ENCODE peak calls at places on chromosome 10, in nine cellular contexts. One of them, this sample, is unnamed.

GRCh38 chr10:97821308-97822038 is 28.2 kb upstream of the GOLGA7B start:
- DNase-seq in breast epithelium: no peak
- DNase-seq in sigmoid colon: no peak
- DNase-seq in endothelial cell of umbilical vein: no peak
- DNase-seq in HepG2: no peak
- DNase-seq in spleen: peak; percentile 41
- DNase-seq in suprapubic skin: no peak
- DNase-seq in prostate gland: no peak
- DNase-seq in transverse colon: no peak
- DNase-seq in this sample: no peak

GRCh38 chr10:74586088-74586585 is 240.3 kb upstream of the KAT6B start:
- DNase-seq in breast epithelium: no peak
- DNase-seq in sigmoid colon: no peak
- DNase-seq in endothelial cell of umbilical vein: peak; percentile 39
- DNase-seq in HepG2: no peak
- DNase-seq in spleen: no peak
- DNase-seq in suprapubic skin: no peak
- DNase-seq in prostate gland: peak; percentile 20
- DNase-seq in transverse colon: no peak
- DNase-seq in this sample: no peak

GRCh38 chr10:4533626-4534025 is 292.4 kb upstream of the AKR1E2 start:
- DNase-seq in breast epithelium: no peak
- DNase-seq in sigmoid colon: no peak
- DNase-seq in endothelial cell of umbilical vein: no peak
- DNase-seq in HepG2: no peak
- DNase-seq in spleen: no peak
- DNase-seq in suprapubic skin: no peak
- DNase-seq in prostate gland: peak; percentile 68
- DNase-seq in transverse colon: no peak
- DNase-seq in this sample: no peak

GRCh38 chr10:42755028-42755451 is 27.6 kb upstream of the BMS1 start:
- DNase-seq in breast epithelium: no peak
- DNase-seq in sigmoid colon: no peak
- DNase-seq in endothelial cell of umbilical vein: no peak
- DNase-seq in HepG2: no peak
- DNase-seq in spleen: no peak
- DNase-seq in suprapubic skin: no peak
- DNase-seq in prostate gland: no peak
- DNase-seq in transverse colon: no peak
- DNase-seq in this sample: peak; percentile 87

GRCh38 chr10:89391882-89392756 is at the start of gene IFIT1:
- DNase-seq in breast epithelium: no peak
- DNase-seq in sigmoid colon: peak; percentile 81
- DNase-seq in endothelial cell of umbilical vein: peak; percentile 76
- DNase-seq in HepG2: peak; percentile 82
- DNase-seq in spleen: no peak
- DNase-seq in suprapubic skin: no peak
- DNase-seq in prostate gland: peak; percentile 73
- DNase-seq in transverse colon: peak; percentile 59
- DNase-seq in this sample: no peak

GRCh38 chr10:86709786-86710185 is 41.5 kb downstream of the LDB3 start:
- DNase-seq in breast epithelium: no peak
- DNase-seq in sigmoid colon: peak; percentile 69
- DNase-seq in endothelial cell of umbilical vein: no peak
- DNase-seq in HepG2: no peak
- DNase-seq in spleen: peak; percentile 78
- DNase-seq in suprapubic skin: no peak
- DNase-seq in prostate gland: no peak
- DNase-seq in transverse colon: no peak
- DNase-seq in this sample: no peak

GRCh38 chr10:59805043-59805442 is 51.8 kb upstream of the MRLN start:
- DNase-seq in breast epithelium: no peak
- DNase-seq in sigmoid colon: no peak
- DNase-seq in endothelial cell of umbilical vein: no peak
- DNase-seq in HepG2: peak; percentile 13
- DNase-seq in spleen: no peak
- DNase-seq in suprapubic skin: no peak
- DNase-seq in prostate gland: peak; percentile 17
- DNase-seq in transverse colon: peak; percentile 67
- DNase-seq in this sample: peak; percentile 45

GRCh38 chr10:9825491-9826018 is 1192.1 kb upstream of the CELF2 start:
- DNase-seq in breast epithelium: no peak
- DNase-seq in sigmoid colon: no peak
- DNase-seq in endothelial cell of umbilical vein: peak; percentile 50
- DNase-seq in HepG2: no peak
- DNase-seq in spleen: no peak
- DNase-seq in suprapubic skin: no peak
- DNase-seq in prostate gland: no peak
- DNase-seq in transverse colon: no peak
- DNase-seq in this sample: no peak

GRCh38 chr10:6383099-6383812 is 180.5 kb downstream of the PFKFB3 start:
- DNase-seq in breast epithelium: no peak
- DNase-seq in sigmoid colon: no peak
- DNase-seq in endothelial cell of umbilical vein: peak; percentile 55
- DNase-seq in HepG2: no peak
- DNase-seq in spleen: no peak
- DNase-seq in suprapubic skin: no peak
- DNase-seq in prostate gland: no peak
- DNase-seq in transverse colon: no peak
- DNase-seq in this sample: no peak

GRCh38 chr10:6379015-6379776 is 176.5 kb downstream of the PFKFB3 start:
- DNase-seq in breast epithelium: no peak
- DNase-seq in sigmoid colon: no peak
- DNase-seq in endothelial cell of umbilical vein: no peak
- DNase-seq in HepG2: peak; percentile 33
- DNase-seq in spleen: no peak
- DNase-seq in suprapubic skin: no peak
- DNase-seq in prostate gland: no peak
- DNase-seq in transverse colon: no peak
- DNase-seq in this sample: no peak

GRCh38 chr10:6384847-6385246 is 182.1 kb downstream of the PFKFB3 start:
- DNase-seq in breast epithelium: no peak
- DNase-seq in sigmoid colon: no peak
- DNase-seq in endothelial cell of umbilical vein: no peak
- DNase-seq in HepG2: no peak
- DNase-seq in spleen: no peak
- DNase-seq in suprapubic skin: no peak
- DNase-seq in prostate gland: no peak
- DNase-seq in transverse colon: no peak
- DNase-seq in this sample: no peak

GRCh38 chr10:6384031-6384430 is 181.3 kb downstream of the PFKFB3 start:
- DNase-seq in breast epithelium: no peak
- DNase-seq in sigmoid colon: no peak
- DNase-seq in endothelial cell of umbilical vein: no peak
- DNase-seq in HepG2: no peak
- DNase-seq in spleen: no peak
- DNase-seq in suprapubic skin: no peak
- DNase-seq in prostate gland: no peak
- DNase-seq in transverse colon: no peak
- DNase-seq in this sample: no peak

GRCh38 chr10:6382081-6382480 is 179.3 kb downstream of the PFKFB3 start:
- DNase-seq in breast epithelium: no peak
- DNase-seq in sigmoid colon: peak; percentile 77
- DNase-seq in endothelial cell of umbilical vein: peak; percentile 84
- DNase-seq in HepG2: no peak
- DNase-seq in spleen: no peak
- DNase-seq in suprapubic skin: no peak
- DNase-seq in prostate gland: no peak
- DNase-seq in transverse colon: peak; percentile 15
- DNase-seq in this sample: no peak
- H3K27ac ChIP-seq in breast epithelium: no peak overlapping the region
- H3K27ac ChIP-seq in sigmoid colon: peak overlapping the region; percentile 66
- H3K27ac ChIP-seq in endothelial cell of umbilical vein: no peak overlapping the region
- H3K27ac ChIP-seq in HepG2: no peak overlapping the region
- H3K27ac ChIP-seq in spleen: peak overlapping the region; percentile 53
- H3K27ac ChIP-seq in suprapubic skin: no peak overlapping the region
- H3K27ac ChIP-seq in prostate gland: no peak overlapping the region
- H3K27ac ChIP-seq in transverse colon: peak overlapping the region; percentile 48
- H3K27ac ChIP-seq in this sample: peak overlapping the region; percentile 29

GRCh38 chr10:133277277-133277992 is 767 bp upstream of the ADAM8 start:
- DNase-seq in breast epithelium: no peak
- DNase-seq in sigmoid colon: no peak
- DNase-seq in endothelial cell of umbilical vein: no peak
- DNase-seq in HepG2: no peak
- DNase-seq in spleen: peak; percentile 89
- DNase-seq in suprapubic skin: no peak
- DNase-seq in prostate gland: no peak
- DNase-seq in transverse colon: no peak
- DNase-seq in this sample: peak; percentile 76

GRCh38 chr10:133277993-133278576 is 1.4 kb upstream of the ADAM8 start:
- DNase-seq in breast epithelium: no peak
- DNase-seq in sigmoid colon: no peak
- DNase-seq in endothelial cell of umbilical vein: no peak
- DNase-seq in HepG2: peak; percentile 72
- DNase-seq in spleen: no peak
- DNase-seq in suprapubic skin: no peak
- DNase-seq in prostate gland: no peak
- DNase-seq in transverse colon: no peak
- DNase-seq in this sample: peak; percentile 53

GRCh38 chr10:133275683-133276092 is 980 bp downstream of the ADAM8 start:
- DNase-seq in breast epithelium: no peak
- DNase-seq in sigmoid colon: no peak
- DNase-seq in endothelial cell of umbilical vein: no peak
- DNase-seq in HepG2: no peak
- DNase-seq in spleen: no peak
- DNase-seq in suprapubic skin: no peak
- DNase-seq in prostate gland: no peak
- DNase-seq in transverse colon: no peak
- DNase-seq in this sample: no peak

GRCh38 chr10:133276100-133276434 is 601 bp downstream of the ADAM8 start:
- DNase-seq in breast epithelium: no peak
- DNase-seq in sigmoid colon: no peak
- DNase-seq in endothelial cell of umbilical vein: no peak
- DNase-seq in HepG2: no peak
- DNase-seq in spleen: no peak
- DNase-seq in suprapubic skin: no peak
- DNase-seq in prostate gland: no peak
- DNase-seq in transverse colon: no peak
- DNase-seq in this sample: no peak

GRCh38 chr10:133276435-133277201 is at the start of gene ADAM8:
- DNase-seq in breast epithelium: no peak
- DNase-seq in sigmoid colon: no peak
- DNase-seq in endothelial cell of umbilical vein: no peak
- DNase-seq in HepG2: no peak
- DNase-seq in spleen: peak; percentile 95
- DNase-seq in suprapubic skin: no peak
- DNase-seq in prostate gland: no peak
- DNase-seq in transverse colon: peak; percentile 63
- DNase-seq in this sample: peak; percentile 94
- TF ChIP-seq CTCF in breast epithelium: no peak
- TF ChIP-seq CTCF in sigmoid colon: no peak
- TF ChIP-seq CTCF in endothelial cell of umbilical vein: no peak
- TF ChIP-seq CTCF in HepG2: no peak
- TF ChIP-seq CTCF in spleen: no peak
- TF ChIP-seq CTCF in suprapubic skin: no peak
- TF ChIP-seq CTCF in prostate gland: no peak
- TF ChIP-seq CTCF in transverse colon: no peak
- TF ChIP-seq CTCF in this sample: no peak

GRCh38 chr10:95459446-95459845 is 101.7 kb downstream of the SORBS1 start:
- DNase-seq in breast epithelium: no peak
- DNase-seq in sigmoid colon: no peak
- DNase-seq in endothelial cell of umbilical vein: no peak
- DNase-seq in HepG2: peak; percentile 58
- DNase-seq in spleen: no peak
- DNase-seq in suprapubic skin: no peak
- DNase-seq in prostate gland: no peak
- DNase-seq in transverse colon: no peak
- DNase-seq in this sample: no peak

GRCh38 chr10:95466450-95466849 is 94.7 kb downstream of the SORBS1 start:
- DNase-seq in breast epithelium: no peak
- DNase-seq in sigmoid colon: no peak
- DNase-seq in endothelial cell of umbilical vein: no peak
- DNase-seq in HepG2: no peak
- DNase-seq in spleen: no peak
- DNase-seq in suprapubic skin: no peak
- DNase-seq in prostate gland: no peak
- DNase-seq in transverse colon: no peak
- DNase-seq in this sample: no peak

GRCh38 chr10:95467162-95467599 is 94.0 kb downstream of the SORBS1 start:
- DNase-seq in breast epithelium: no peak
- DNase-seq in sigmoid colon: peak; percentile 89
- DNase-seq in endothelial cell of umbilical vein: peak; percentile 81
- DNase-seq in HepG2: peak; percentile 83
- DNase-seq in spleen: no peak
- DNase-seq in suprapubic skin: peak; percentile 88
- DNase-seq in prostate gland: peak; percentile 69
- DNase-seq in transverse colon: peak; percentile 60
- DNase-seq in this sample: peak; percentile 78

GRCh38 chr10:95464280-95464679 is 96.9 kb downstream of the SORBS1 start:
- DNase-seq in breast epithelium: no peak
- DNase-seq in sigmoid colon: no peak
- DNase-seq in endothelial cell of umbilical vein: no peak
- DNase-seq in HepG2: no peak
- DNase-seq in spleen: no peak
- DNase-seq in suprapubic skin: no peak
- DNase-seq in prostate gland: no peak
- DNase-seq in transverse colon: no peak
- DNase-seq in this sample: no peak

DNA sequence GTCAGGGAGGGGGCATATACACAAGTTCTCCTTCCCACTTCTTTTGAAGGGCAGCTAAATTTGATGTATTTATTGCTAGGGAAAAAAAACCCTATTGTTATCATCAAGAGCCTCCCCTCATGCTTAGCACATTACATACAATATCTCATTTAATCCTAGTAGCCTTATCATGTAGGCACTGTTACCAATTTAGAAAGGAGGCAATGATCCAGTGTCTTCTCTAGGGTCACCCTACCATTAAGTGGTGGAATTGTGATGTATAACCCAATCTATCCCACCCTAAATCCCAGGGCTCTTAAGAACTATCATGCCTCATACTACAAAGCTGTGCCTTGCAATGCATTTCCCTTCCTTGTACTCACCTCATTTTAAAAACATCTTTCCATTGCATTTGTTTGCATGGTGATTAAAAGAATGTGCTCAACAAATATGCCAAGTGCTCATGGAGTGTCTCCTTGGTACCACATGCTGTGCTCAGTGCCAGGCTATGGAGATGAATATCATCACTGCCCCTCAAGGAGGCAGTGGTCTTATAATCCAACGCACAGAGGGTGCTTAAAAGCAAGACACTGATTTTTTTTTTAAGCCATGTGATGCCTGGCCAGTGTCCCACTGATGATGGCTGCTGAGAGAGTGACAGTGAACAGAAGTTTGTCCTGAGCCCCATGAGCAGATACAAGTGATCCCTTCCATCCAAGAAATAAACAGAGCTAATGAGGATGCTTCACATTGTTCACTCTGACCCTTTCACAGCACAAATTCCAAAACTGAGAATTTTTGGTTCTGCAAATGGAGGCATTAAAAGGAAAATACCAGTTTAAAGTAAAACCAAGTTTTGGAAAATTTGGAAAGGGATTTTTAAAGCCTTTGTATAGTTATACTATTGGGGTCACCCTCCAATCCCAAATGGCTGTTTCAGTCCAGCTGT is 98.2 kb downstream of the SORBS1 start:
- DNase-seq in breast epithelium: no peak
- DNase-seq in sigmoid colon: no peak
- DNase-seq in endothelial cell of umbilical vein: no peak
- DNase-seq in HepG2: no peak
- DNase-seq in spleen: no peak
- DNase-seq in suprapubic skin: no peak
- DNase-seq in prostate gland: no peak
- DNase-seq in transverse colon: no peak
- DNase-seq in this sample: no peak
- TF ChIP-seq POLR2AphosphoS5 in breast epithelium: no peak
- TF ChIP-seq POLR2AphosphoS5 in sigmoid colon: peak; percentile 59
- TF ChIP-seq POLR2AphosphoS5 in endothelial cell of umbilical vein: no peak
- TF ChIP-seq POLR2AphosphoS5 in HepG2: no peak
- TF ChIP-seq POLR2AphosphoS5 in spleen: no peak
- TF ChIP-seq POLR2AphosphoS5 in suprapubic skin: no peak
- TF ChIP-seq POLR2AphosphoS5 in prostate gland: no peak
- TF ChIP-seq POLR2AphosphoS5 in transverse colon: no peak
- TF ChIP-seq POLR2AphosphoS5 in this sample: no peak

DNA sequence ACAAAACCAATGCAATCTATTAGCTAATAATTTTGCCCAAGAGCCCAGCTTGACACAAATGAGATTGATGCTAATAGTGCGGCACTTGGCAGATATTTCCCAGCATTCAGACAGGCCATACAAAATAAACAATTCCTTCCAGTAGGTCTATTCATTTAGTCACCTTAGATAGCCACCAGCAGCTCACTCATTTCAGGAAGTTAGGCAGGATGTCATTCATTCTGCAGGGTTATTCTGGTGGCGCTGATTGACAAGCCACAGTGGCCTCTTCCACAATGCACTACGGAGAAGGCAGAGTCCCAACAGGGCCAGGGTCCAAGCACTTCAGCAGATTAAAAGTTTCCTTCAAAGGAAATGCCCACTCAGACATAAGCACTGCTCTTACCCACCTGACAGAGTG is 55.8 kb downstream of the PIK3AP1 start:
- DNase-seq in breast epithelium: no peak
- DNase-seq in sigmoid colon: no peak
- DNase-seq in endothelial cell of umbilical vein: no peak
- DNase-seq in HepG2: no peak
- DNase-seq in spleen: no peak
- DNase-seq in suprapubic skin: no peak
- DNase-seq in prostate gland: no peak
- DNase-seq in transverse colon: no peak
- DNase-seq in this sample: no peak
- H3K27ac ChIP-seq in breast epithelium: no peak overlapping the region
- H3K27ac ChIP-seq in sigmoid colon: no peak overlapping the region
- H3K27ac ChIP-seq in endothelial cell of umbilical vein: no peak overlapping the region
- H3K27ac ChIP-seq in HepG2: no peak overlapping the region
- H3K27ac ChIP-seq in spleen: peak overlapping the region; percentile 35
- H3K27ac ChIP-seq in suprapubic skin: no peak overlapping the region
- H3K27ac ChIP-seq in prostate gland: no peak overlapping the region
- H3K27ac ChIP-seq in transverse colon: no peak overlapping the region
- H3K27ac ChIP-seq in this sample: no peak overlapping the region